ENCODE peak calls at places on chromosomes 3 and 15, in six cellular contexts. H is M059J, D is tibial nerve, N is mesendoderm, Q is NT2/D1, L is amniotic stem cell. A is an unnamed sample.

GRCh38 chr15:71443538-71443937 is 328.3 kb downstream of the THSD4 start:
- DNase-seq in H (peak; percentile 45), D (peak; percentile 30), N (peak; percentile 51), Q (no peak), L (peak; percentile 47), A (no peak)

GRCh38 chr3:38003371-38003816 is 12.8 kb downstream of the VILL start:
- DNase-seq in H (no peak), D (peak; percentile 66), N (peak; percentile 71), Q (peak; percentile 69), L (no peak), A (no peak)

GRCh38 chr3:62873672-62874397 is 1.4 kb downstream of the CADPS start:
- DNase-seq in H (no peak), D (no peak), N (peak; percentile 93), Q (peak; percentile 82), L (no peak), A (no peak)

GRCh38 chr15:25054943-25055342 is 100.2 kb downstream of the SNRPN start:
- DNase-seq in H (no peak), D (no peak), N (no peak), Q (no peak), L (no peak), A (no peak)

GRCh38 chr3:188559069-188559410 is 405.1 kb downstream of the LPP start:
- DNase-seq in H (peak; percentile 28), D (no peak), N (no peak), Q (no peak), L (no peak), A (no peak)

GRCh38 chr3:127796045-127796720 is 26.1 kb downstream of the MGLL start:
- DNase-seq in H (no peak), D (no peak), N (no peak), Q (no peak), L (no peak), A (no peak)

GRCh38 chr15:101028772-101029438 is 109.7 kb downstream of the LRRK1 start:
- DNase-seq in H (no peak), D (no peak), N (no peak), Q (no peak), L (no peak), A (no peak)

GRCh38 chr3:150227839-150228238 is 180.3 kb upstream of the TSC22D2 start:
- DNase-seq in H (peak; percentile 74), D (no peak), N (peak; percentile 91), Q (peak; percentile 83), L (no peak), A (no peak)

GRCh38 chr3:60841355-60841754 is 409.9 kb downstream of the FHIT start:
- DNase-seq in H (peak; percentile 57), D (no peak), N (peak; percentile 33), Q (no peak), L (no peak), A (no peak)

GRCh38 chr3:38347421-38348200 is 1.0 kb downstream of the XYLB start:
- DNase-seq in H (no peak), D (no peak), N (no peak), Q (no peak), L (no peak), A (no peak)

GRCh38 chr3:79247367-79248103 is 520.3 kb downstream of the ROBO1 start:
- DNase-seq in H (peak; percentile 13), D (no peak), N (no peak), Q (no peak), L (no peak), A (no peak)

GRCh38 chr3:49295489-49296058 is 18.5 kb upstream of the C3orf62 start:
- DNase-seq in H (no peak), D (no peak), N (peak; percentile 6), Q (peak; percentile 6), L (no peak), A (no peak)